ENCODE peak calls at places on chromosomes 11 and 22, in ten cellular contexts. One of them, this sample, is unnamed. For H3K4me1, the result is how much of the 10 kb centered on the place peaks cover.

GRCh38 chr11:93652161-93652597 is 9.3 kb upstream of the CEP295 start:
- DNase-seq in lung: peak
- DNase-seq in heart left ventricle: no peak
- DNase-seq in DND-41: peak
- DNase-seq in MM.1S: peak
- DNase-seq in sigmoid colon: no peak
- DNase-seq in fibroblast of lung: peak
- DNase-seq in hepatocyte: peak
- DNase-seq in IMR-90: peak
- DNase-seq in A549: peak
- DNase-seq in this sample: no peak

GRCh38 chr11:19394525-19395016 is 153.8 kb upstream of the E2F8 start:
- DNase-seq in lung: no peak
- DNase-seq in A549: no peak
- DNase-seq in fibroblast of lung: no peak
- DNase-seq in hepatocyte: no peak
- DNase-seq in sigmoid colon: no peak
- DNase-seq in DND-41: peak
- DNase-seq in IMR-90: no peak
- DNase-seq in MM.1S: no peak
- DNase-seq in heart left ventricle: no peak
- DNase-seq in this sample: no peak

GRCh38 chr11:128297111-128297651 is 290.2 kb downstream of the ETS1 start:
- DNase-seq in hepatocyte: no peak
- DNase-seq in lung: no peak
- DNase-seq in MM.1S: no peak
- DNase-seq in IMR-90: peak
- DNase-seq in fibroblast of lung: no peak
- DNase-seq in heart left ventricle: no peak
- DNase-seq in sigmoid colon: no peak
- DNase-seq in DND-41: peak
- DNase-seq in A549: no peak
- DNase-seq in this sample: no peak

GRCh38 chr22:49209452-49210195 is 618.0 kb downstream of the BRD1 start:
- DNase-seq in DND-41: no peak
- DNase-seq in fibroblast of lung: no peak
- DNase-seq in IMR-90: no peak
- DNase-seq in hepatocyte: peak
- DNase-seq in sigmoid colon: peak
- DNase-seq in lung: no peak
- DNase-seq in A549: peak
- DNase-seq in heart left ventricle: peak
- DNase-seq in MM.1S: no peak
- DNase-seq in this sample: no peak

GRCh38 chr11:85752890-85753581 is 57.9 kb downstream of the SYTL2 start:
- DNase-seq in lung: no peak
- DNase-seq in heart left ventricle: no peak
- DNase-seq in MM.1S: no peak
- DNase-seq in fibroblast of lung: no peak
- DNase-seq in hepatocyte: no peak
- DNase-seq in sigmoid colon: no peak
- DNase-seq in IMR-90: no peak
- DNase-seq in A549: no peak
- DNase-seq in DND-41: peak
- DNase-seq in this sample: no peak

GRCh38 chr11:19326499-19326898 is 85.8 kb upstream of the E2F8 start:
- DNase-seq in A549: no peak
- DNase-seq in MM.1S: peak
- DNase-seq in sigmoid colon: no peak
- DNase-seq in heart left ventricle: no peak
- DNase-seq in DND-41: no peak
- DNase-seq in fibroblast of lung: peak
- DNase-seq in hepatocyte: no peak
- DNase-seq in lung: no peak
- DNase-seq in IMR-90: peak
- DNase-seq in this sample: no peak

GRCh38 chr22:25775501-25775900 is 33.5 kb downstream of the MYO18B start:
- DNase-seq in MM.1S: no peak
- DNase-seq in lung: no peak
- DNase-seq in heart left ventricle: no peak
- DNase-seq in IMR-90: peak
- DNase-seq in sigmoid colon: no peak
- DNase-seq in A549: no peak
- DNase-seq in fibroblast of lung: peak
- DNase-seq in DND-41: no peak
- DNase-seq in hepatocyte: no peak
- DNase-seq in this sample: no peak

GRCh38 chr11:67646535-67647336 is 3.8 kb downstream of the ACY3 start:
- DNase-seq in DND-41: peak
- DNase-seq in lung: no peak
- DNase-seq in hepatocyte: no peak
- DNase-seq in fibroblast of lung: no peak
- DNase-seq in heart left ventricle: peak
- DNase-seq in A549: no peak
- DNase-seq in MM.1S: peak
- DNase-seq in IMR-90: no peak
- DNase-seq in sigmoid colon: no peak
- DNase-seq in this sample: no peak

GRCh38 chr11:30120045-30120589 is 103.3 kb upstream of the KCNA4 start:
- DNase-seq in lung: no peak
- DNase-seq in DND-41: no peak
- DNase-seq in hepatocyte: no peak
- DNase-seq in IMR-90: no peak
- DNase-seq in MM.1S: no peak
- DNase-seq in heart left ventricle: no peak
- DNase-seq in A549: no peak
- DNase-seq in fibroblast of lung: no peak
- DNase-seq in sigmoid colon: no peak
- DNase-seq in this sample: no peak

GRCh38 chr11:86802601-86803051 is 2.3 kb downstream of the PRSS23 start:
- DNase-seq in DND-41: no peak
- DNase-seq in lung: no peak
- DNase-seq in MM.1S: peak
- DNase-seq in fibroblast of lung: peak
- DNase-seq in heart left ventricle: no peak
- DNase-seq in sigmoid colon: no peak
- DNase-seq in IMR-90: peak
- DNase-seq in A549: peak
- DNase-seq in hepatocyte: peak
- DNase-seq in this sample: no peak

GRCh38 chr22:31753005-31753633 is 700 bp upstream of the DEPDC5 start:
- DNase-seq in A549: peak
- DNase-seq in DND-41: peak
- DNase-seq in hepatocyte: peak
- DNase-seq in sigmoid colon: peak
- DNase-seq in heart left ventricle: peak
- DNase-seq in lung: peak
- DNase-seq in MM.1S: no peak
- DNase-seq in fibroblast of lung: no peak
- DNase-seq in IMR-90: no peak
- DNase-seq in this sample: peak

GRCh38 chr11:33747969-33748368 is 11.7 kb upstream of the CD59 start:
- DNase-seq in sigmoid colon: no peak
- DNase-seq in lung: no peak
- DNase-seq in DND-41: no peak
- DNase-seq in MM.1S: no peak
- DNase-seq in IMR-90: peak
- DNase-seq in hepatocyte: no peak
- DNase-seq in A549: no peak
- DNase-seq in fibroblast of lung: peak
- DNase-seq in heart left ventricle: no peak
- DNase-seq in this sample: no peak

GRCh38 chr11:44774131-44774530 is 47.4 kb downstream of the TSPAN18 start:
- DNase-seq in IMR-90: no peak
- DNase-seq in heart left ventricle: peak
- DNase-seq in hepatocyte: no peak
- DNase-seq in sigmoid colon: peak
- DNase-seq in A549: no peak
- DNase-seq in MM.1S: no peak
- DNase-seq in fibroblast of lung: no peak
- DNase-seq in DND-41: no peak
- DNase-seq in lung: no peak
- DNase-seq in this sample: peak

GRCh38 chr11:91173701-91174100 is 950.9 kb upstream of the CHORDC1 start:
- DNase-seq in A549: no peak
- DNase-seq in MM.1S: no peak
- DNase-seq in lung: no peak
- DNase-seq in fibroblast of lung: peak
- DNase-seq in sigmoid colon: no peak
- DNase-seq in IMR-90: peak
- DNase-seq in hepatocyte: no peak
- DNase-seq in DND-41: no peak
- DNase-seq in heart left ventricle: no peak
- DNase-seq in this sample: no peak

GRCh38 chr11:134398079-134398444 is 14.0 kb downstream of the B3GAT1 start:
- DNase-seq in fibroblast of lung: no peak
- DNase-seq in lung: no peak
- DNase-seq in MM.1S: no peak
- DNase-seq in A549: no peak
- DNase-seq in IMR-90: no peak
- DNase-seq in sigmoid colon: no peak
- DNase-seq in DND-41: no peak
- DNase-seq in heart left ventricle: no peak
- DNase-seq in hepatocyte: no peak
- DNase-seq in this sample: no peak

DNA sequence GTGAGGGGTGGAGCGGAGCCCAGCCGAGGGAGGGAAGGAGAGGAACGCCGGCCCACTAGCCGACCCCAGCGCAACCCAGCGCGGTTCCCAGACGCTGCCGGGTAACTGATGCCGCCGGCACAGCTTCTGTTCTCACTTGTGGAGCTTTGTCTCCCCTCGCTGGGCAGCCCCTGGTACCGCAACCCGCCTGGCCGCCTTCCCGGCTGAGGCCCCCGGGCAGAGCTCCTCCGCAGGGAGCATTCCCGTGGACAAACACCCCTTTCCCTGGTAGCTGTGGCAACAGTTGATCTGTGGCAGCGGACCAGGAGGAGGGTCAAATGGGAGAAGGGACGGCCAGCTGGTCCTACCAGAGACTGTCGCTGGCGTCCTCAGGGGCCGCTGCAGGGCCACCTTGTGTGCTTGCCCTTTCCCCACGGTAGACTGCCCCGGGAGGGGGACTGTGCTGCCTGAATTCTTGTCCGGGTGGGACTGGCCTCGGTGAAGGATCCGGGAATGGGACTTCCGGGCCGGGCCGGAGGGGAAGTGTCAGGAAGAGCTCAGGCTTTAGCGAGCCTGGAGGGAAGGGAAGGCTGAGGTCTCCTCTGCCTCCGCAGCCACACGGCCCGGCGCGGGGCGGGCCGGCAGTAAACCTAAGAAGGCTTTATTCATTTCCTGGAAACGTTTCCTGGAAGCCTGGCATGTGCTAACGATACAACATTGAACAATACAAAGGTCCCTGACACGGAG is 468.0 kb downstream of the OPCML start:
- DNase-seq in MM.1S: peak
- DNase-seq in fibroblast of lung: peak
- DNase-seq in DND-41: no peak
- DNase-seq in A549: no peak
- DNase-seq in heart left ventricle: peak
- DNase-seq in hepatocyte: peak
- DNase-seq in sigmoid colon: peak
- DNase-seq in lung: peak
- DNase-seq in IMR-90: peak
- DNase-seq in this sample: peak
- TF ChIP-seq CTCF in MM.1S: peak
- TF ChIP-seq CTCF in fibroblast of lung: peak
- TF ChIP-seq CTCF in DND-41: peak
- TF ChIP-seq CTCF in A549: no peak
- TF ChIP-seq CTCF in heart left ventricle: peak
- TF ChIP-seq CTCF in hepatocyte: peak
- TF ChIP-seq CTCF in sigmoid colon: no peak
- TF ChIP-seq CTCF in lung: peak
- TF ChIP-seq CTCF in IMR-90: peak
- TF ChIP-seq CTCF in this sample: peak

DNA sequence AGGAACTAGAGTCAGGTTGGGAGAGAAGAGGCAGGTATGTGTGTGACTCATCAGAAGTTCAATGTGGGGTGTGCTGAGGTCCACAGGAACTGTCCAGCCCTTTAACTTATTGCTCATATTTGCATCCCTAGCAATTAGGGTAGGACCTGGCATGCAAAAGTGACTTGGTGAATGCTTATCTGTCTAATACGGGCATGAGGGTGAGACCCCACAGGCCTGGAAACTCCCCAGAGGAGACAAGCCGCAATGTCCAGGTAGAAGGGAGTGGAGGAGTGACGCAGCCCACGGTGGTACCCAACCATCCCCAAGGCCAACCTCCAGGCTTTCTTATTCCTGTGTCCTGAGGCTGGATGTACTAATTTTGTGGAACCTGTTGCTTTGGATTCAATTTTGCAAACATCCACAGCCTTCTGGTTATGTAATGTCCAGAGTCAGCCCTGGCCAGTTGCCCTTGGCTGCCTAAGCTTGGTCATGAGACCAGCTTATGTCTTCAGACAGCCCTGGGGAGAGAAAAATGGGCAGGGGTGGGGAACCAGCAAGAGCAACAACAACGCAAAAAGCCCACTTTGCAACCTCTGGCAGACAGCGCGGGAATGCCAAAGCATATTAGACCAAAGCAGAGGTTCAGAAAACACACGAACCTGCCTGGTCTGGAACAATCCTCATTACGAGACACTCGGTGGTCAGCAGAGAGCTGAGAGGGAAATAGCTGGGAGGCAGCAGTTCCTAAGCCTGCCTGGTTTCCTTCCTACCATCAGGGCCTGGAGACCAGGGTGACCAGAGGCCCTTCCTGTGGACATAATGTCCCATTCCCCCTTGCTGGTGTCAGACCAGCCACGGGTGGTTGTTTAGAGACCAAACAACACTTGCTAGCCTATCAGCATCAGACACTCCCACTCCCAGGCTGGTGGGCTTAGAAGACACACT is 49.3 kb downstream of the TIMP3 start:
- DNase-seq in IMR-90: no peak
- DNase-seq in lung: peak
- DNase-seq in DND-41: no peak
- DNase-seq in sigmoid colon: peak
- DNase-seq in A549: no peak
- DNase-seq in heart left ventricle: peak
- DNase-seq in MM.1S: no peak
- DNase-seq in fibroblast of lung: no peak
- DNase-seq in hepatocyte: no peak
- DNase-seq in this sample: no peak
- H3K4me3 ChIP-seq in IMR-90: no peak
- H3K4me3 ChIP-seq in lung: no peak
- H3K4me3 ChIP-seq in DND-41: no peak
- H3K4me3 ChIP-seq in sigmoid colon: no peak
- H3K4me3 ChIP-seq in A549: no peak
- H3K4me3 ChIP-seq in heart left ventricle: no peak
- H3K4me3 ChIP-seq in MM.1S: no peak
- H3K4me3 ChIP-seq in fibroblast of lung: no peak
- H3K4me3 ChIP-seq in hepatocyte: no peak
- H3K4me3 ChIP-seq in this sample: no peak

GRCh38 chr11:3857628-3858027 is 2.2 kb downstream of the STIM1 start:
- DNase-seq in DND-41: no peak
- DNase-seq in lung: no peak
- DNase-seq in MM.1S: no peak
- DNase-seq in hepatocyte: no peak
- DNase-seq in sigmoid colon: no peak
- DNase-seq in heart left ventricle: no peak
- DNase-seq in IMR-90: no peak
- DNase-seq in fibroblast of lung: no peak
- DNase-seq in A549: no peak
- DNase-seq in this sample: no peak
- H3K4me1 ChIP-seq in DND-41: half or more
- H3K4me1 ChIP-seq in lung: under half
- H3K4me1 ChIP-seq in MM.1S: half or more
- H3K4me1 ChIP-seq in hepatocyte: under half
- H3K4me1 ChIP-seq in sigmoid colon: half or more
- H3K4me1 ChIP-seq in heart left ventricle: under half
- H3K4me1 ChIP-seq in IMR-90: under half
- H3K4me1 ChIP-seq in fibroblast of lung: under half
- H3K4me1 ChIP-seq in A549: half or more
- H3K4me1 ChIP-seq in this sample: under half

GRCh38 chr11:46238078-46238966 is 39.1 kb upstream of the CREB3L1 start:
- DNase-seq in A549: peak
- DNase-seq in lung: peak
- DNase-seq in MM.1S: no peak
- DNase-seq in DND-41: no peak
- DNase-seq in fibroblast of lung: peak
- DNase-seq in hepatocyte: peak
- DNase-seq in sigmoid colon: peak
- DNase-seq in heart left ventricle: peak
- DNase-seq in IMR-90: peak
- DNase-seq in this sample: peak
- TF ChIP-seq CTCF in A549: no peak
- TF ChIP-seq CTCF in lung: no peak
- TF ChIP-seq CTCF in MM.1S: no peak
- TF ChIP-seq CTCF in DND-41: no peak
- TF ChIP-seq CTCF in fibroblast of lung: no peak
- TF ChIP-seq CTCF in hepatocyte: no peak
- TF ChIP-seq CTCF in sigmoid colon: no peak
- TF ChIP-seq CTCF in heart left ventricle: no peak
- TF ChIP-seq CTCF in IMR-90: peak
- TF ChIP-seq CTCF in this sample: no peak

This sample was measured in pancreas.